ENCODE peak calls at places on chromosome 3, in ten cellular contexts. G, U, I, E, Z, Y, S, T, C and R are unnamed samples.

GRCh38 chr3:42043116-42043796 is 47.9 kb upstream of the TRAK1 start:
- DNase-seq in G (peak), U (no peak), I (peak), E (peak), Z (peak), Y (no peak), S (peak), T (no peak), C (no peak), R (no peak)

GRCh38 chr3:133408961-133409360 is 9.1 kb downstream of the BFSP2 start:
- DNase-seq in G (no peak), U (no peak), I (peak), E (peak), Z (no peak), Y (no peak), S (peak), T (peak), C (no peak), R (no peak)

GRCh38 chr3:142595581-142595950 is 627 bp upstream of the PLS1 start:
- DNase-seq in G (no peak), U (no peak), I (peak), E (peak), Z (no peak), Y (peak), S (peak), T (peak), C (peak), R (no peak)

GRCh38 chr3:156628836-156629618 is 45.4 kb upstream of the TIPARP start:
- DNase-seq in G (no peak), U (no peak), I (no peak), E (no peak), Z (no peak), Y (no peak), S (no peak), T (no peak), C (no peak), R (no peak)

GRCh38 chr3:40398346-40398745 is 11.4 kb downstream of the ENTPD3 start:
- DNase-seq in G (no peak), U (no peak), I (no peak), E (no peak), Z (no peak), Y (no peak), S (no peak), T (no peak), C (no peak), R (no peak)

GRCh38 chr3:150414989-150415388 is 6.9 kb downstream of the TSC22D2 start:
- DNase-seq in G (no peak), U (no peak), I (no peak), E (peak), Z (no peak), Y (no peak), S (no peak), T (no peak), C (no peak), R (no peak)

GRCh38 chr3:186536883-186537553 is 7.2 kb downstream of the CRYGS start:
- DNase-seq in G (no peak), U (no peak), I (peak), E (no peak), Z (no peak), Y (no peak), S (peak), T (no peak), C (no peak), R (no peak)

GRCh38 chr3:48567090-48567489 is 3.5 kb upstream of the UCN2 start:
- DNase-seq in G (no peak), U (no peak), I (no peak), E (no peak), Z (no peak), Y (no peak), S (no peak), T (no peak), C (no peak), R (no peak)

GRCh38 chr3:157581331-157581730 is 78.1 kb upstream of the VEPH1 start:
- DNase-seq in G (no peak), U (no peak), I (peak), E (no peak), Z (no peak), Y (no peak), S (no peak), T (no peak), C (no peak), R (no peak)

GRCh38 chr3:121924734-121925133 is 30.5 kb downstream of the SLC15A2 start:
- DNase-seq in G (no peak), U (no peak), I (no peak), E (no peak), Z (no peak), Y (no peak), S (no peak), T (no peak), C (no peak), R (no peak)

GRCh38 chr3:97820780-97821179 is 1.0 kb upstream of the CRYBG3 start:
- DNase-seq in G (no peak), U (no peak), I (no peak), E (no peak), Z (no peak), Y (no peak), S (no peak), T (no peak), C (no peak), R (no peak)

GRCh38 chr3:97823503-97824004 is 1.7 kb downstream of the CRYBG3 start:
- DNase-seq in G (no peak), U (no peak), I (no peak), E (peak), Z (peak), Y (no peak), S (peak), T (no peak), C (no peak), R (no peak)

GRCh38 chr3:97821413-97821809 is 400 bp upstream of the CRYBG3 start:
- DNase-seq in G (peak), U (peak), I (peak), E (no peak), Z (peak), Y (no peak), S (no peak), T (peak), C (peak), R (no peak)

GRCh38 chr3:97823081-97823480 is 1.3 kb downstream of the CRYBG3 start:
- DNase-seq in G (no peak), U (no peak), I (no peak), E (no peak), Z (no peak), Y (no peak), S (no peak), T (no peak), C (no peak), R (no peak)

GRCh38 chr3:97821810-97822775 is at the start of gene CRYBG3:
- DNase-seq in G (peak), U (peak), I (peak), E (peak), Z (peak), Y (peak), S (peak), T (peak), C (peak), R (peak)
- TF ChIP-seq CTCF in G (no peak), U (no peak), I (peak), E (peak), Z (peak), Y (peak), S (peak), T (peak), C (peak), R (peak)

DNA sequence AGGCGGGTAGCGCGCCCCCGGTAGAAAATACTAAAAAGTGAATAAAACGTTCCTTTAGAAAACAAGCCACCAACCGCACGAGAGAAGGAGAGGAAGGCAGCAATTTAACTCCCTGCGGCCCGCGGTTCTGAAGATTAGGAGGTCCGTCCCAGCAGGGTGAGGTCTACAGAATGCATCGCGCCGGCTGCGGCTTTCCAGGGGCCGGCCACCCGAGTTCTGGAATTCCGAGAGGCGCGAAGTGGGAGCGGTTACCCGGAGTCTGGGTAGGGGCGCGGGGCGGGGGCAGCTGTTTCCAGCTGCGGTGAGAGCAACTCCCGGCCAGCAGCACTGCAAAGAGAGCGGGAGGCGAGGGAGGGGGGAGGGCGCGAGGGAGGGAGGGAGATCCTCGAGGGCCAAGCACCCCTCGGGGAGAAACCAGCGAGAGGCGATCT is 318.6 kb downstream of the FGF12 start:
- DNase-seq in G (no peak), U (no peak), I (peak), E (no peak), Z (no peak), Y (no peak), S (no peak), T (no peak), C (peak), R (no peak)
- H3K4me3 ChIP-seq in G (peak), U (peak), I (peak), E (no peak), Z (peak), Y (no peak), S (peak), T (peak), C (peak), R (no peak)

GRCh38 chr3:9343115-9343514 is 19.7 kb upstream of the THUMPD3 start:
- DNase-seq in G (no peak), U (no peak), I (no peak), E (no peak), Z (no peak), Y (no peak), S (no peak), T (no peak), C (no peak), R (no peak)

GRCh38 chr3:9339750-9340449 is 23.0 kb upstream of the THUMPD3 start:
- DNase-seq in G (no peak), U (no peak), I (no peak), E (peak), Z (no peak), Y (no peak), S (no peak), T (no peak), C (no peak), R (no peak)

GRCh38 chr3:9345041-9345440 is 17.8 kb upstream of the THUMPD3 start:
- DNase-seq in G (no peak), U (no peak), I (no peak), E (no peak), Z (no peak), Y (no peak), S (no peak), T (no peak), C (no peak), R (no peak)

GRCh38 chr3:9340450-9341009 is 22.3 kb upstream of the THUMPD3 start:
- DNase-seq in G (no peak), U (no peak), I (peak), E (peak), Z (no peak), Y (peak), S (peak), T (peak), C (peak), R (no peak)

DNA sequence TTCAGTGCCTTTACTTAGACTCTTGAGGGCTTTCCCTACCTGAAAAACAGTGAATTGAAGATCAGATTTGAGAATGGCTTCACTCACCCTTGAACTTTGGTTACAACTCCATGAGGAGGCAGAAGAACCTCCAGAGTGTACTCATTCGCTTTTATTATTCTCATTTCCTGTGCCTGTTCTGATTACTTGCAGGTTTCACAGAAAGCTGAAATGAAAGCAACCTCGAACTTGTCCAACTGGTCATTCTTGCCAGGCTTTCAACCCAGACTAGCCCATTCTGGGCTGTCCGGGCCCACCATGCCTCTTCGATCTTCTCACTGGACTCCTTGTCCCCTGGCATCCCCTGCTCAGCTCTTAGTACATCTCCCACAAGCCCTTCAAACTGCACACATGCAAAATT is 20.2 kb upstream of the THUMPD3 start:
- DNase-seq in G (no peak), U (no peak), I (no peak), E (no peak), Z (no peak), Y (no peak), S (no peak), T (no peak), C (no peak), R (no peak)
- TF ChIP-seq CTCF in G (no peak), U (no peak), I (no peak), E (no peak), Z (no peak), Y (no peak), S (no peak), T (no peak), C (no peak), R (no peak)

GRCh38 chr3:174540081-174540480 is 319.1 kb upstream of the NAALADL2 start:
- DNase-seq in G (no peak), U (no peak), I (no peak), E (no peak), Z (no peak), Y (no peak), S (no peak), T (no peak), C (no peak), R (no peak)
- H3K4me3 ChIP-seq in G (no peak), U (no peak), I (no peak), E (no peak), Z (no peak), Y (no peak), S (no peak), T (no peak), C (no peak), R (no peak)

DNA sequence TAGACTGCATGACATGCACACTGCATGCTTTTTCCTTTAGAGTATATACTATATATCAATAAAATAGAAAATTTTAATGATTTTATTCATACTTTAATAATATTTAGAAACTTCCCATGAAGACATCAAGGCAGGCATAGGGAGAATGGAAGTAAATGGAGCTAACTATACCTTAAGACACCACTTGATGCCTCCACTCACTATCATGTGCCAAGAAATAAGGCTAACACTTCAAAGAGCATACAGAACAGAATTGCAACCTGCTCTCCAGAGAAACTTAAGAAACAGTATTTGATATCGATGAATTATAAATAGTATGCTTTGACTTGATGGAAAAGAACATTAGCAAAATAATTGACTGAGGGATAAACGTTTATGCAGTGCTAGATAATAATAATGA is 192.6 kb upstream of the MBNL1 start:
- DNase-seq in G (no peak), U (no peak), I (peak), E (no peak), Z (no peak), Y (no peak), S (peak), T (no peak), C (no peak), R (no peak)
- TF ChIP-seq CTCF in G (no peak), U (no peak), I (no peak), E (no peak), Z (no peak), Y (no peak), S (peak), T (no peak), C (no peak), R (no peak)

DNA sequence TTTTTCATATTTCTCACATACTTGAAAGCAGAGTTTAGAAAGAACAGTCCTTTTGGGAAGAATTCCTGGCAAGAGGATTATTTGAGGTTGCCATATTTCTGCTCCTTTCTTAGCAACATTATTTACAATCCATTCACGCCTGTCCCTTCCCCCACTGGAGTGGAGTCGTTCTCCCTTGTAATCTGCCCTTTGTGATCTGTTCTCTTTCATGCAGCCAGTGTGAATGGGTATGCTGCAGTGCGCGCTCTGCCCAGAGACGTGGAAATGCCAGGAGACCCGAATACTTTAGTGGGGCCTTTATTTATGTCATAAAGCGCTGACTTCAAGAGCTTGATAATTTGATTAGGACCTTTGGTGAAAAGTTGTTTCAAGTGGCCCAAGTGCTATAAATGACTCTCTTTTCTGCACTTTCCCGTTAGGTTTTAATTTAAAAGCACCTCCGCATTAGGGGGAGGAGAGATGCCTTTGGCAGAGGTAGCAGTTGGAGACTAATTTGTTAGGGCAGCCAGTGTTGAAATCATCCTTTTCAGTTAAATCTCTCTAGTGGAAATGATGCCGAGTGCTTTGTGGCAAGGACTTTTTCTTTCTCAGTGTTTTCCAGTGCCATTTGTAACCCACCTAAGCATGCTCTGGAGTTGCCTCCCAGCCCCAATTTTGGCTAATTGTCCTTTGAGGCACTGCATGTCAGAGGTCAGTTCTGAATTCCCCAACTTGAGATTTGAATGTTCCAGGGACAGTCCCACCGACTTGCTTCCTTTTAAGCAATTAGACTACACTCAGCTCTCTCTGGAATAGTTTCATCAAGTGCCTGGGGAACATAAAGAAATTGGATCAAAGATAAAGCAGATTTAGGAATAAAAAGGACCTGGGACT is 52.5 kb downstream of the PSMD6 start:
- DNase-seq in G (no peak), U (no peak), I (no peak), E (peak), Z (no peak), Y (no peak), S (peak), T (no peak), C (no peak), R (no peak)
- H3K4me3 ChIP-seq in G (no peak), U (no peak), I (no peak), E (no peak), Z (no peak), Y (no peak), S (no peak), T (no peak), C (no peak), R (no peak)

GRCh38 chr3:72976182-72976825 is 20.3 kb upstream of the PPP4R2 start:
- DNase-seq in G (no peak), U (no peak), I (no peak), E (peak), Z (no peak), Y (no peak), S (peak), T (no peak), C (no peak), R (no peak)

GRCh38 chr3:72974956-72975355 is 21.7 kb upstream of the PPP4R2 start:
- DNase-seq in G (no peak), U (no peak), I (no peak), E (no peak), Z (no peak), Y (no peak), S (no peak), T (no peak), C (no peak), R (no peak)

GRCh38 chr3:72977463-72977862 is 19.1 kb upstream of the PPP4R2 start:
- DNase-seq in G (no peak), U (no peak), I (no peak), E (no peak), Z (no peak), Y (no peak), S (no peak), T (no peak), C (no peak), R (no peak)

GRCh38 chr3:72973786-72974185 is 22.8 kb upstream of the PPP4R2 start:
- DNase-seq in G (no peak), U (no peak), I (no peak), E (no peak), Z (no peak), Y (no peak), S (no peak), T (no peak), C (no peak), R (no peak)

DNA sequence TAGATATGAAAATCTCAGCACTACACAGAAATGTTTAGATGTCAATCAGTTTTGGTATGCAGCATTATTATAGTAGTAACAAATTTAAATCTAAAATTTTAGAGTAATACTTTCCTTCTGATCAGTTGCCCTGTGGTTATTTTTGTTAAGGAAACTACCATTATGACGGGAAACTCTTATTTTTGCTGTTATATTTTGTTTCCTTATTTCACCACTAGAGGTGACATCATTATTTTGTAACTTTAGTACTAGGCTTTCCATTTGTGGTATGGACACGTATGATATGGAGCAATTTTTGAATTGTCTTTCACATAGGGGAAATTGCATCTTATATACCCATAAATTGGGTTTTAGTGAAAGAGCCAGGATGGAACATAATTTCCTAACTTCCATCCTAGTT is 19.6 kb upstream of the PPP4R2 start:
- DNase-seq in G (no peak), U (no peak), I (no peak), E (no peak), Z (no peak), Y (no peak), S (peak), T (no peak), C (no peak), R (no peak)
- TF ChIP-seq CTCF in G (no peak), U (no peak), I (no peak), E (peak), Z (no peak), Y (no peak), S (no peak), T (no peak), C (no peak), R (no peak)

DNA sequence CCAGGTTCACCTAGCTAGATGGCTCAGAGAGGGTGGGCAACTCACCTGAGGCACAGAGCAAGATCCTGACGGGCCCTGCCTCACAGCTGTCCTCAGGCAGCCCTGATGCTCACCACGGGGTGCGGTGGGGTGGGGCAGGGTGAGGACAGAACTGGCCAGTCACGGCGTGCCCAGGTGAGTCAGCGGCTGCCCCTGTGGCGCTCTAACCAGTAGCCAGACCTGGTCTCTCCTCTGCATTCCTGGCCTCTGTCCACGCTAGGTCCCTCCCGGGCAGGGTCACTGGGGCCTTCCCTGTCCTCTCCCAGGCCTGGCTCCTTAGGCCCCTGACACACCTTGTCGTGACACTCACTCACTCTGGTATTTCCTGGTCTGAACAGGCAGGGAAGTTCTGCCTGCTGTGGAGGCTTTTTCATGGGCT is 904 bp downstream of the ALS2CL start:
- DNase-seq in G (no peak), U (no peak), I (no peak), E (no peak), Z (no peak), Y (no peak), S (no peak), T (no peak), C (peak), R (no peak)
- H3K4me3 ChIP-seq in G (peak), U (peak), I (no peak), E (peak), Z (peak), Y (no peak), S (no peak), T (no peak), C (peak), R (no peak)